ENCODE peak calls at places on chromosomes 13 and 19, in six cellular contexts. One of them, this sample, is unnamed.

GRCh38 chr13:104954210-104954609 is 1581.3 kb downstream of the EFNB2 start:
- DNase-seq in Caco-2: no peak
- DNase-seq in IMR-90: no peak
- DNase-seq in psoas muscle: no peak
- DNase-seq in PC-9: peak
- DNase-seq in HL-60: no peak
- DNase-seq in this sample: no peak

GRCh38 chr13:98390086-98390697 is 186.7 kb downstream of the STK24 start:
- DNase-seq in IMR-90: peak
- DNase-seq in Caco-2: no peak
- DNase-seq in HL-60: no peak
- DNase-seq in PC-9: no peak
- DNase-seq in psoas muscle: no peak
- DNase-seq in this sample: no peak

GRCh38 chr13:90787007-90787406 is 560.5 kb upstream of the MIR17HG start:
- DNase-seq in HL-60: no peak
- DNase-seq in IMR-90: no peak
- DNase-seq in Caco-2: no peak
- DNase-seq in PC-9: no peak
- DNase-seq in psoas muscle: no peak
- DNase-seq in this sample: no peak

GRCh38 chr13:99501952-99502310 is 659 bp downstream of the TM9SF2 start:
- DNase-seq in Caco-2: no peak
- DNase-seq in psoas muscle: peak
- DNase-seq in HL-60: peak
- DNase-seq in PC-9: no peak
- DNase-seq in IMR-90: peak
- DNase-seq in this sample: peak

GRCh38 chr13:44768775-44769578 is 192.8 kb upstream of the TSC22D1 start:
- DNase-seq in psoas muscle: no peak
- DNase-seq in IMR-90: peak
- DNase-seq in PC-9: no peak
- DNase-seq in HL-60: no peak
- DNase-seq in Caco-2: peak
- DNase-seq in this sample: no peak

GRCh38 chr13:39302855-39303254 is 264.6 kb downstream of the NHLRC3 start:
- DNase-seq in PC-9: no peak
- DNase-seq in Caco-2: no peak
- DNase-seq in psoas muscle: no peak
- DNase-seq in HL-60: no peak
- DNase-seq in IMR-90: no peak
- DNase-seq in this sample: no peak

GRCh38 chr19:19582471-19582870 is 36.0 kb downstream of the PBX4 start:
- DNase-seq in HL-60: no peak
- DNase-seq in Caco-2: no peak
- DNase-seq in IMR-90: no peak
- DNase-seq in psoas muscle: no peak
- DNase-seq in PC-9: no peak
- DNase-seq in this sample: no peak

GRCh38 chr19:45785097-45785496 is 2.8 kb upstream of the DMPK start:
- DNase-seq in Caco-2: no peak
- DNase-seq in PC-9: no peak
- DNase-seq in psoas muscle: no peak
- DNase-seq in IMR-90: no peak
- DNase-seq in HL-60: no peak
- DNase-seq in this sample: no peak

GRCh38 chr19:15538774-15539173 is 30.4 kb downstream of the CYP4F22 start:
- DNase-seq in Caco-2: peak
- DNase-seq in IMR-90: peak
- DNase-seq in psoas muscle: no peak
- DNase-seq in PC-9: no peak
- DNase-seq in HL-60: no peak
- DNase-seq in this sample: no peak

GRCh38 chr19:45828945-45829344 is 13.8 kb upstream of the RSPH6A start:
- DNase-seq in HL-60: no peak
- DNase-seq in PC-9: peak
- DNase-seq in Caco-2: no peak
- DNase-seq in IMR-90: no peak
- DNase-seq in psoas muscle: no peak
- DNase-seq in this sample: no peak

GRCh38 chr13:45989607-45990006 is 62.9 kb downstream of the ZC3H13 start:
- DNase-seq in Caco-2: no peak
- DNase-seq in PC-9: no peak
- DNase-seq in IMR-90: peak
- DNase-seq in psoas muscle: no peak
- DNase-seq in HL-60: no peak
- DNase-seq in this sample: no peak

GRCh38 chr13:60351816-60352215 is 45.2 kb upstream of the TDRD3 start:
- DNase-seq in IMR-90: no peak
- DNase-seq in psoas muscle: no peak
- DNase-seq in Caco-2: no peak
- DNase-seq in PC-9: no peak
- DNase-seq in HL-60: no peak
- DNase-seq in this sample: no peak

GRCh38 chr13:75637101-75637774 is 1.1 kb downstream of the LMO7 start:
- DNase-seq in Caco-2: peak
- DNase-seq in HL-60: no peak
- DNase-seq in PC-9: no peak
- DNase-seq in psoas muscle: no peak
- DNase-seq in IMR-90: no peak
- DNase-seq in this sample: no peak

GRCh38 chr13:94325148-94325528 is 154.3 kb downstream of the DCT start:
- DNase-seq in PC-9: no peak
- DNase-seq in Caco-2: no peak
- DNase-seq in psoas muscle: no peak
- DNase-seq in IMR-90: no peak
- DNase-seq in HL-60: no peak
- DNase-seq in this sample: no peak

GRCh38 chr13:41713405-41713804 is 247.5 kb downstream of the VWA8 start:
- DNase-seq in PC-9: no peak
- DNase-seq in psoas muscle: no peak
- DNase-seq in HL-60: no peak
- DNase-seq in Caco-2: no peak
- DNase-seq in IMR-90: no peak
- DNase-seq in this sample: no peak

GRCh38 chr13:111064661-111065060 is 50.4 kb upstream of the ARHGEF7 start:
- DNase-seq in HL-60: no peak
- DNase-seq in PC-9: no peak
- DNase-seq in psoas muscle: no peak
- DNase-seq in Caco-2: no peak
- DNase-seq in IMR-90: no peak
- DNase-seq in this sample: no peak

GRCh38 chr19:31348416-31349159 is 648 bp downstream of the TSHZ3 start:
- DNase-seq in IMR-90: no peak
- DNase-seq in psoas muscle: peak
- DNase-seq in Caco-2: no peak
- DNase-seq in HL-60: peak
- DNase-seq in PC-9: no peak
- DNase-seq in this sample: peak

GRCh38 chr19:33797821-33798633 is 1.4 kb downstream of the KCTD15 start:
- DNase-seq in Caco-2: no peak
- DNase-seq in psoas muscle: peak
- DNase-seq in IMR-90: peak
- DNase-seq in PC-9: no peak
- DNase-seq in HL-60: peak
- DNase-seq in this sample: peak

GRCh38 chr13:36157475-36157874 is 26.3 kb upstream of the DCLK1 start:
- DNase-seq in Caco-2: no peak
- DNase-seq in psoas muscle: no peak
- DNase-seq in IMR-90: no peak
- DNase-seq in PC-9: peak
- DNase-seq in HL-60: no peak
- DNase-seq in this sample: no peak

GRCh38 chr13:76798037-76798436 is 88.2 kb downstream of the KCTD12 start:
- DNase-seq in PC-9: no peak
- DNase-seq in IMR-90: no peak
- DNase-seq in Caco-2: no peak
- DNase-seq in HL-60: peak
- DNase-seq in psoas muscle: no peak
- DNase-seq in this sample: no peak

GRCh38 chr19:33000910-33001309 is 28.9 kb downstream of the FAAP24 start:
- DNase-seq in HL-60: no peak
- DNase-seq in psoas muscle: no peak
- DNase-seq in PC-9: no peak
- DNase-seq in Caco-2: no peak
- DNase-seq in IMR-90: no peak
- DNase-seq in this sample: no peak

GRCh38 chr19:32041681-32042292 is 303.6 kb upstream of the ZNF507 start:
- DNase-seq in PC-9: no peak
- DNase-seq in IMR-90: peak
- DNase-seq in psoas muscle: peak
- DNase-seq in Caco-2: peak
- DNase-seq in HL-60: peak
- DNase-seq in this sample: peak

GRCh38 chr19:15332311-15332996 is at the start of gene BRD4:
- DNase-seq in IMR-90: peak
- DNase-seq in psoas muscle: peak
- DNase-seq in PC-9: no peak
- DNase-seq in HL-60: peak
- DNase-seq in Caco-2: peak
- DNase-seq in this sample: peak

GRCh38 chr19:18593367-18594095 is 4.9 kb downstream of the REX1BD start:
- DNase-seq in PC-9: no peak
- DNase-seq in HL-60: no peak
- DNase-seq in Caco-2: no peak
- DNase-seq in IMR-90: no peak
- DNase-seq in psoas muscle: no peak
- DNase-seq in this sample: peak

GRCh38 chr13:74629985-74630384 is 495.8 kb upstream of the KLF12 start:
- DNase-seq in HL-60: no peak
- DNase-seq in Caco-2: no peak
- DNase-seq in PC-9: no peak
- DNase-seq in IMR-90: no peak
- DNase-seq in psoas muscle: no peak
- DNase-seq in this sample: no peak

GRCh38 chr19:17686592-17687042 is 1.5 kb downstream of the UNC13A start:
- DNase-seq in IMR-90: no peak
- DNase-seq in PC-9: no peak
- DNase-seq in psoas muscle: peak
- DNase-seq in HL-60: no peak
- DNase-seq in Caco-2: no peak
- DNase-seq in this sample: no peak

GRCh38 chr13:32415019-32415418 is 12.9 kb downstream of the N4BP2L1 start:
- DNase-seq in Caco-2: peak
- DNase-seq in PC-9: no peak
- DNase-seq in HL-60: peak
- DNase-seq in psoas muscle: no peak
- DNase-seq in IMR-90: no peak
- DNase-seq in this sample: no peak

GRCh38 chr13:34412817-34413365 is 529.2 kb upstream of the NBEA start:
- DNase-seq in IMR-90: no peak
- DNase-seq in psoas muscle: no peak
- DNase-seq in PC-9: peak
- DNase-seq in Caco-2: no peak
- DNase-seq in HL-60: peak
- DNase-seq in this sample: no peak

GRCh38 chr13:27311518-27312208 is 41.0 kb downstream of the RASL11A start:
- DNase-seq in HL-60: no peak
- DNase-seq in PC-9: no peak
- DNase-seq in IMR-90: no peak
- DNase-seq in psoas muscle: no peak
- DNase-seq in Caco-2: no peak
- DNase-seq in this sample: no peak

DNA sequence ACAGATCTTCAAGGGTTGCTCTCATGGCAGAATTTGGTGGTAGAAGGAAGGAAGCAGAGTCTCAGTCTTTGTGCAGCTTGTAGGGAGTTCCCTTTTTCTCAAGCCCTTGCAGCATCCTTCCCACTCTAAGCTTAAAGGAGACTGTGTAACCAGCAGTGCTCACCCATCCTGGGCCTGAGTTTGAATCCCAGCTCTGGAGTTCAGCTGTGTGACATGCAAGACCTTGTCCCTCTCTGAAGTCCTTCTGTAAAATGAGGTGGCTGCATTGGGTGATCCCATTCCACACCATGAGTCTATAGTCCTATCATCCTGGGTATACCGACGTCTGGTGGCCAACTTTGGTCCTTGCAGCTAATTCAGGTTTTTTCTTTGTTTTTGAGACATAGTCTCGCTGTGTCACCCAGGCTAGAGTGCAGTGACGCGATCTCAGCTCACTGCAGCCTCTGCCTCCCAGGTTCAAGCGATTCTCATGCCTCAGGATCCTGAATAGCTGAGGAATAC is 9.8 kb downstream of the SIGLEC10 start:
- DNase-seq in psoas muscle: no peak
- DNase-seq in IMR-90: peak
- DNase-seq in Caco-2: peak
- DNase-seq in PC-9: no peak
- DNase-seq in HL-60: peak
- DNase-seq in this sample: no peak
- TF ChIP-seq CTCF in psoas muscle: peak
- TF ChIP-seq CTCF in IMR-90: peak
- TF ChIP-seq CTCF in Caco-2: peak
- TF ChIP-seq CTCF in PC-9: peak
- TF ChIP-seq CTCF in HL-60: peak
- TF ChIP-seq CTCF in this sample: peak

GRCh38 chr19:39677931-39678889 is 22.5 kb downstream of the LGALS16 start:
- DNase-seq in psoas muscle: peak
- DNase-seq in PC-9: peak
- DNase-seq in IMR-90: peak
- DNase-seq in Caco-2: no peak
- DNase-seq in HL-60: no peak
- DNase-seq in this sample: peak
- H3K4me3 ChIP-seq in psoas muscle: peak
- H3K4me3 ChIP-seq in PC-9: peak
- H3K4me3 ChIP-seq in IMR-90: no peak
- H3K4me3 ChIP-seq in Caco-2: no peak
- H3K4me3 ChIP-seq in HL-60: no peak
- H3K4me3 ChIP-seq in this sample: no peak

GRCh38 chr19:48842744-48843162 is 6.5 kb upstream of the HSD17B14 start:
- DNase-seq in psoas muscle: no peak
- DNase-seq in Caco-2: peak
- DNase-seq in IMR-90: peak
- DNase-seq in PC-9: peak
- DNase-seq in HL-60: peak
- DNase-seq in this sample: peak
- TF ChIP-seq CTCF in psoas muscle: peak
- TF ChIP-seq CTCF in Caco-2: peak
- TF ChIP-seq CTCF in IMR-90: peak
- TF ChIP-seq CTCF in PC-9: peak
- TF ChIP-seq CTCF in HL-60: peak
- TF ChIP-seq CTCF in this sample: peak

GRCh38 chr19:10224337-10224736 is 6.8 kb downstream of the S1PR2 start:
- DNase-seq in IMR-90: no peak
- DNase-seq in HL-60: no peak
- DNase-seq in Caco-2: no peak
- DNase-seq in PC-9: no peak
- DNase-seq in psoas muscle: no peak
- DNase-seq in this sample: no peak

GRCh38 chr19:10226021-10226375 is 5.1 kb downstream of the S1PR2 start:
- DNase-seq in Caco-2: no peak
- DNase-seq in PC-9: peak
- DNase-seq in psoas muscle: no peak
- DNase-seq in IMR-90: no peak
- DNase-seq in HL-60: no peak
- DNase-seq in this sample: no peak

GRCh38 chr19:10227215-10227971 is 3.7 kb downstream of the S1PR2 start:
- DNase-seq in Caco-2: no peak
- DNase-seq in psoas muscle: peak
- DNase-seq in PC-9: peak
- DNase-seq in IMR-90: no peak
- DNase-seq in HL-60: no peak
- DNase-seq in this sample: peak

GRCh38 chr19:10228393-10228792 is 2.7 kb downstream of the S1PR2 start:
- DNase-seq in PC-9: peak
- DNase-seq in HL-60: peak
- DNase-seq in psoas muscle: no peak
- DNase-seq in IMR-90: no peak
- DNase-seq in Caco-2: no peak
- DNase-seq in this sample: no peak

GRCh38 chr19:10226376-10227214 is 4.5 kb downstream of the S1PR2 start:
- DNase-seq in psoas muscle: peak
- DNase-seq in HL-60: no peak
- DNase-seq in IMR-90: peak
- DNase-seq in Caco-2: no peak
- DNase-seq in PC-9: peak
- DNase-seq in this sample: no peak
- H3K4me3 ChIP-seq in psoas muscle: no peak
- H3K4me3 ChIP-seq in HL-60: no peak
- H3K4me3 ChIP-seq in IMR-90: no peak
- H3K4me3 ChIP-seq in Caco-2: no peak
- H3K4me3 ChIP-seq in PC-9: no peak
- H3K4me3 ChIP-seq in this sample: no peak